ENCODE peak calls at places on chromosomes 1 and 21, in six cellular contexts. W is body of pancreas, S is lower leg skin, R is stomach, G is GM12878, C is A549. J is an unnamed sample.

GRCh38 chr21:45580181-45580575 is 37.9 kb upstream of the SLC19A1 start:
- DNase-seq in R (peak), S (peak), W (no peak), G (no peak), C (no peak), J (no peak)

GRCh38 chr1:67773462-67773861 is 59.8 kb downstream of the GNG12 start:
- DNase-seq in S (no peak), G (no peak), C (no peak), R (no peak), W (no peak), J (no peak)

GRCh38 chr1:42996384-42996991 is 37.8 kb upstream of the SLC2A1 start:
- DNase-seq in G (no peak), C (no peak), R (no peak), S (no peak), W (no peak), J (no peak)

GRCh38 chr1:58768971-58769808 is 14.7 kb downstream of the JUN start:
- DNase-seq in C (peak), S (peak), G (no peak), R (peak), W (peak), J (peak)

GRCh38 chr1:179129702-179130473 is 48.0 kb downstream of the TOR3A start:
- DNase-seq in R (no peak), S (no peak), W (no peak), G (peak), C (peak), J (no peak)

GRCh38 chr1:24489674-24490073 is 13.0 kb upstream of the RCAN3 start:
- DNase-seq in R (no peak), G (no peak), S (no peak), C (no peak), W (no peak), J (no peak)

GRCh38 chr1:184373155-184373554 is 13.7 kb upstream of the C1orf21 start:
- DNase-seq in G (no peak), S (no peak), W (no peak), R (no peak), C (no peak), J (no peak)

GRCh38 chr1:201128476-201128875 is 1.5 kb upstream of the ASCL5 start:
- DNase-seq in S (no peak), C (no peak), G (no peak), R (no peak), W (no peak), J (no peak)

DNA sequence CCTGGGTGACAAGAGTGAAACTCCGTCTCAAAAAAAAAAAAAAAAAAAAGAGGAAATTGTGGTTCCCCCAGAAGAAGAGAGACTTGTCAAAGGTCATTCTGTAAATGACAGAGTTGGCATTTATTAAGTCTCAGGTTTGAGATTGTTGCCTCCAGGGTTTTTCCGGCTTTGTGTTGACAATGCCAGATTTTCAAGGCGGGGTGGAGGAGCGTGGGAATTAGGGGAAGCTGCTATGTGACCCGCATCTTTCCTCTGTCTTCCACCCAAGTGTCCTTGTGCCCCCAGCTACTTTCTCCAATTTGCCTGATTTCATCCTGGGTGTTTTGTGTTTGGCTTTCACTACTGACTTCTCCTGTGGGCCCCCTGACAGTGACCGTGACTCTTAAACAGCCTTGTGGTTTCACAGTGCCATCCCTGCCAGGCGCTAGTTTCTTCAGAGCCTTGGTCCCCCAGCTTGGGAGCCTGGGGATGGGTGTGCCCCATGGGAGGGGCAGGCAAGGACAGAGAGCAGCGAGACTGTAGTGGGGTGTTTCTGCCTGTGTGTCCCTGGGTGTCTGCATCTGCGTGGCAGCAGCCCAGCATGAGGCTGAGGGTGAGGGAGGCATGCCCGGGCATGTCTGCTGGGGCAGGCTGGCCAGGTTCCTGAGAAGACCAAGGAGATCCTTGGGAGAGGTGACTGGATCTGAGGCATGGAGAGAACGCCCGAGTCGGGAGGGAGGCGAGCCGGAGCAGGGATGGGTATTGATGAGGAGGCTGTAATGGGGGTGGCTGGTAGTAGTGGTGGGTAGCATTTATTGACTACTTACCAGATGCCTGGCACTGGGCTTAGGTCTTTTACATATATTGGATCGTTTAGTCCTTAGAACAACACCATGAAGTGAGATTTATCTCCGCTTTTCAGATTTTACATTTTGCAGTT is 46.3 kb downstream of the IER5 start:
- DNase-seq in R (peak), W (peak), S (peak), C (peak), G (peak), J (no peak)
- TF ChIP-seq POLR2A in R (no peak), W (no peak), S (no peak), C (no peak), G (peak), J (no peak)

GRCh38 chr21:42174173-42174572 is 44.8 kb upstream of the ABCG1 start:
- DNase-seq in C (peak), S (no peak), W (no peak), R (peak), G (peak), J (no peak)
- TF ChIP-seq CTCF in C (no peak), S (no peak), W (no peak), R (no peak), G (no peak), J (no peak)

DNA sequence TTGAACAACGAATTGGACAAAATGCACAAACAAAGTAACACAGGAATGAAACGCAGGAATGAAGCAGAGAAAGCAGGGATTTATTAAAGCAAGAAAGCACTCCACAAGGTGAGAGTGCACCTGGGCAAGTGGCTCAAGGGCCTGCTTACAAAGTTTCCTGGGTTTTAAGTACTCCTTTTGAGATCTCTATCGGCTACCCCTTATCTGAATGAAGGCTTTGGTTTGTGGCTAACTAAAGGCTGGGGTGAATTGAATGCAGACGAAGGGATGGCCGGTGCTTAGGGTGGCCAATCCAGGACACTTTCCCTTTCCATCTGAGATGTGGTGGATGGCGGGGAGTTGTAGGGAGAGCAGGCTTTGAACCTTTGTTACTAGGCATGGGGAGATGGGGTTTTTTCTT is 151.4 kb upstream of the KIAA0040 start:
- DNase-seq in S (no peak), R (no peak), W (no peak), C (no peak), G (no peak), J (no peak)
- TF ChIP-seq POLR2A in S (no peak), R (no peak), W (no peak), C (no peak), G (no peak), J (no peak)

GRCh38 chr1:225450491-225451191 is 22.8 kb upstream of the LBR start:
- DNase-seq in S (no peak), C (peak), W (no peak), G (no peak), R (no peak), J (peak)

GRCh38 chr1:225449774-225450173 is 21.9 kb upstream of the LBR start:
- DNase-seq in G (no peak), R (no peak), W (no peak), C (no peak), S (no peak), J (no peak)

GRCh38 chr1:225454067-225454618 is 26.3 kb upstream of the LBR start:
- DNase-seq in S (no peak), G (no peak), C (peak), W (no peak), R (peak), J (no peak)

GRCh38 chr1:225451340-225451739 is 23.5 kb upstream of the LBR start:
- DNase-seq in C (no peak), G (no peak), R (no peak), S (no peak), W (no peak), J (no peak)

DNA sequence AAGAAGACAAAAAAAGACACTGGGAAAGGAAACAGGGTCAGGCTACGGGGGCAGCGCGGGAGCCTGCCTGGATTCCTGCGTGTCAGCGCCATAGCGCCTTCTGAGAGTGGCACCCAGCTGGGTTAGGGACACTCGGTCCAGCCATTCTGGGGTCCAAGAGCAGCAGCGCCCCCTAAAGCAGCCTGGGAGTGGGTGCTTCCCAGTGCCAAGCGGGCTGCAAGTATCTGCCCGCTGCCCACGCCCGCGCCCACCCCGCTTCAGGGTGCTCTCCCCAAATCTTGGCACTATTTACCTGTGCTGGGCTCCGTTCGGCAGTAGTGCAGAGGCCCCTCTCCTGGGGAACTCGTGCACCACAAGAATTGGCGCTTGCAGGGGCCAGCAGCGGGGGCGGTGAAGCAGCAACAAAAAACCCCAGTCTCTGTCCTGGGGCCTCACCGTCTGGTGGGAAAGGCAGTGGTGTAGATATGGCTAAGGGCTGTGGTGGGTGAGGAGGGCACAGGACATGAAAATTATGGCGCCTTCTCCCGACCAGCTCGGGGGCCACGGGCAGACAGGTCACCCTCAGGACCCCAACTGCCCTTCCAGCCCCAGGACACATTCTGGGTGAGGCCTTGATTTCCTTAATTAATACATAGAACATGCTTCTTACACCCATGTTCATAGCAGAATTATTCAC is 24.1 kb upstream of the LBR start:
- DNase-seq in G (no peak), W (no peak), S (no peak), R (no peak), C (no peak), J (no peak)
- TF ChIP-seq CTCF in G (no peak), W (no peak), S (no peak), R (no peak), C (no peak), J (no peak)

GRCh38 chr1:150179867-150180266 is 30.2 kb downstream of the PLEKHO1 start:
- DNase-seq in G (no peak), R (no peak), C (no peak), S (no peak), W (no peak), J (no peak)
- TF ChIP-seq POLR2A in G (no peak), R (no peak), C (no peak), S (no peak), W (no peak), J (no peak)